ENCODE peak calls at places on chromosome 1, in six cellular contexts. W is NT2/D1, E is GM12878, S is K562, Q is H1, G is HepG2. D is an unnamed sample.

GRCh38 chr1:5595531-5596170 is 396.6 kb downstream of the NPHP4 start:
- DNase-seq in Q (no peak), W (no peak), E (no peak), G (no peak), S (no peak), D (no peak)

GRCh38 chr1:46613661-46614603 is 2.7 kb downstream of the MOB3C start:
- DNase-seq in E (peak), W (peak), S (peak), Q (peak), G (no peak), D (no peak)

GRCh38 chr1:110201157-110201825 is 8.8 kb upstream of the KCNC4 start:
- DNase-seq in W (no peak), Q (no peak), G (no peak), S (no peak), E (no peak), D (no peak)

GRCh38 chr1:25731626-25732370 is 68.2 kb upstream of the SELENON start:
- DNase-seq in Q (no peak), G (no peak), S (no peak), W (no peak), E (no peak), D (no peak)

GRCh38 chr1:81801032-81801833 is 499 bp downstream of the ADGRL2 start:
- DNase-seq in W (peak), S (no peak), G (peak), E (no peak), Q (peak), D (no peak)

GRCh38 chr1:31216016-31216415 is 23.7 kb downstream of the NKAIN1 start:
- DNase-seq in W (peak), Q (no peak), G (no peak), S (peak), E (no peak), D (no peak)

GRCh38 chr1:68269637-68270430 is 37.5 kb upstream of the WLS start:
- DNase-seq in S (no peak), G (no peak), Q (no peak), W (no peak), E (no peak), D (peak)

GRCh38 chr1:1545946-1546737 is 5.7 kb upstream of the TMEM240 start:
- DNase-seq in Q (no peak), G (no peak), E (no peak), W (no peak), S (no peak), D (no peak)

GRCh38 chr1:88371396-88371795 is 312.7 kb upstream of the PKN2 start:
- DNase-seq in W (no peak), Q (no peak), G (no peak), E (no peak), S (no peak), D (peak)

GRCh38 chr1:154869351-154870116 is 547 bp downstream of the KCNN3 start:
- DNase-seq in E (no peak), Q (no peak), G (no peak), S (no peak), W (no peak), D (no peak)

GRCh38 chr1:241716915-241717651 is 65.0 kb downstream of the WDR64 start:
- DNase-seq in S (no peak), G (no peak), E (no peak), W (no peak), Q (no peak), D (no peak)

GRCh38 chr1:201307239-201307638 is 23.9 kb downstream of the PKP1 start:
- DNase-seq in G (no peak), E (no peak), W (no peak), Q (no peak), S (no peak), D (no peak)

GRCh38 chr1:187396226-187396625 is 567.5 kb downstream of the PLA2G4A start:
- DNase-seq in W (no peak), G (no peak), Q (no peak), E (no peak), S (no peak), D (no peak)

GRCh38 chr1:60849401-60849800 is 233.0 kb upstream of the NFIA start:
- DNase-seq in W (peak), Q (no peak), S (no peak), E (no peak), G (no peak), D (no peak)
- TF ChIP-seq ZNF274 in W (no peak), Q (no peak), S (no peak), E (no peak), G (no peak), D (no peak)

GRCh38 chr1:3000671-3001470 is 20.4 kb upstream of the ACTRT2 start:
- DNase-seq in W (no peak), Q (no peak), E (no peak), S (no peak), G (no peak), D (no peak)
- TF ChIP-seq ZNF274 in W (no peak), Q (no peak), E (no peak), S (no peak), G (no peak), D (no peak)

DNA sequence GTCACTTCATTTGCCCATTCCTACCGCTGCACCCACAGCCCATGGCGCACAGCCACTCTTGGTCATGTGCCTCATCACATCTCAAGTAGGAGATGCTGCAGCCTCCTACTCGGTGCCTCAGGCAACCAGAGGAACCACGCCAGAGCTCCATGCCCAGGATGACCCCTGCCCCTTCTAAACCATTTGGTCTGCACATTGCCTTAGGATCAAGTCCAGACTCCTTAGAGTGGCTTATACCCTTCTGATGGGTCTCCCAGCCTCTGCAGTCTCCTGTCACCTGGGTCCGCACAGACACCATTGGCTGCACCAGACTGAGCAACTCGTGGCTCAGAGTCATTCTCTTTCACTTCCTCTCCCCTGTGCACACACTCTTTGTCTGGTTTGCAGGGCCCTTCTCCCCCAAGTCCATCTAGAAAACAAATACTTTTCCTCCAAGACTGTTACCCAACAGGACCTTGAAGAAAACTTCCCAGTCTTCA is 2.2 kb upstream of the ADORA3 start:
- DNase-seq in W (no peak), G (no peak), Q (no peak), E (no peak), S (no peak), D (no peak)
- TF ChIP-seq ZNF274 in W (no peak), G (no peak), Q (no peak), E (no peak), S (no peak), D (no peak)

DNA sequence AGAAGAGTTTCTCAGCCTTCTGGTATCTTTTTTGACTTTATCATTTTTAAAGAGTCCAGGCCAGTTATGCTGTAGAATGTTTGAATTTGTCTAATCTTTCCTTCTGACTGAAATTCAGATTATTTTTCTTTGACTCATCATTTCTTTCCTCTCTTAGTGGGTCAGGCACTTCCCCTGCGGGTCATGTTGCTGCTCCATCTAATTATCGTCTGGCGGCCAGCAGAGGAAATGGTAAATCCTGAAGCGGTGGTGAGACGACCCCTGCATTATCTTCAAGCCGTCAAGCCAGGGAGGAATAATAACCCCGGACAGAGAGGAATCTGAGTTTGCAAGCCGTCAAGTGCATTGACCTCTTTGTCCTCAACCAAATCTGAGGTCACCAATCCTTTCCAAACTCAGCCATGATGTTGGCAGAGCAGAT is 102.1 kb downstream of the ADSS2 start:
- DNase-seq in G (no peak), W (no peak), E (no peak), S (no peak), Q (no peak), D (no peak)
- TF ChIP-seq ZNF274 in G (no peak), W (no peak), E (no peak), S (no peak), Q (no peak), D (no peak)

DNA sequence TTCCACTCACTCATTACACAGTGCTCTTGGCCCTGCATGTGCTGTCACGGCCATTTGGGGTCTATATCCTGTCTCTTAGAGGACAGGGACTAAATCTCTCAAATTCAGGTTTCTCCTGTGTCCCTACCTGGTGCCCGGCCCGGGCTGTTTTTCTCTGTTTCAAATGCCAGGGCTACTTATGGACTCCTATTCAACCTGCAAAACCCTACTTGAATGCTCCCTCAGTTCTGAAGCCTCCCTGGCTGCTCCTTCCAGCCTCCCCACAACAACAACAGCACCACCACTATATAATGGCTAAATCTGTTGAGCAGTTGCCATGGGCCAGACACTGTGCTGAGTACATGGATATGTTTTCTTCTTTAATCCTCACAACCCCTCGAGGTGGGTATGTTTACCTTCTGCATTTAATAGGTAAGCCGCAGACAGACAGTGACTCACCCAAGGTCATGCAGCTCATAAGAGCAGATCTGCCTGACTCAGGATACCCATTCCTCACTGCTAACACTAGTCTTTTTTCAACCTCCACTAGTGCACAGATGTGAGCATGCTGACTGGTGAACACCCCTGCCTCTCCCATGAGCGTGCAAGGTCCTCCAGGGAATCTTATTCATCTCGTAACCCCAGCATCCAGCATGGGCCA is 29.9 kb downstream of the DHRS3 start:
- DNase-seq in S (no peak), G (peak), W (no peak), Q (no peak), E (no peak), D (no peak)
- TF ChIP-seq ZNF274 in S (no peak), G (no peak), W (no peak), Q (no peak), E (no peak), D (no peak)